ENCODE peak calls at places on chromosomes 13 and 19, in seven cellular contexts. One of them, this sample, is unnamed.

GRCh38 chr13:95492044-95492801 is 60.3 kb upstream of the CLDN10 start:
- DNase-seq in A549: peak
- DNase-seq in sigmoid colon: no peak
- DNase-seq in upper lobe of left lung: no peak
- DNase-seq in esophagus muscularis mucosa: no peak
- DNase-seq in stomach: peak
- DNase-seq in ovary: no peak
- DNase-seq in this sample: peak

GRCh38 chr19:53463263-53463662 is 4.3 kb upstream of the ZNF813 start:
- DNase-seq in A549: no peak
- DNase-seq in sigmoid colon: peak
- DNase-seq in upper lobe of left lung: peak
- DNase-seq in esophagus muscularis mucosa: no peak
- DNase-seq in stomach: no peak
- DNase-seq in ovary: peak
- DNase-seq in this sample: peak

GRCh38 chr19:687569-688166 is 7.6 kb downstream of the PRSS57 start:
- DNase-seq in A549: no peak
- DNase-seq in sigmoid colon: no peak
- DNase-seq in upper lobe of left lung: no peak
- DNase-seq in esophagus muscularis mucosa: no peak
- DNase-seq in stomach: no peak
- DNase-seq in ovary: no peak
- DNase-seq in this sample: no peak

GRCh38 chr13:62113145-62113544 is 697.5 kb upstream of the PCDH20 start:
- DNase-seq in A549: no peak
- DNase-seq in sigmoid colon: no peak
- DNase-seq in upper lobe of left lung: no peak
- DNase-seq in esophagus muscularis mucosa: no peak
- DNase-seq in stomach: no peak
- DNase-seq in ovary: no peak
- DNase-seq in this sample: no peak

GRCh38 chr19:50720181-50720920 is 749 bp upstream of the SHANK1 start:
- DNase-seq in A549: no peak
- DNase-seq in sigmoid colon: no peak
- DNase-seq in upper lobe of left lung: peak
- DNase-seq in esophagus muscularis mucosa: no peak
- DNase-seq in stomach: no peak
- DNase-seq in ovary: no peak
- DNase-seq in this sample: no peak

GRCh38 chr13:27338816-27339215 is 68.2 kb downstream of the RASL11A start:
- DNase-seq in A549: peak
- DNase-seq in sigmoid colon: no peak
- DNase-seq in upper lobe of left lung: no peak
- DNase-seq in esophagus muscularis mucosa: no peak
- DNase-seq in stomach: no peak
- DNase-seq in ovary: no peak
- DNase-seq in this sample: no peak

GRCh38 chr13:91328726-91329125 is 18.8 kb upstream of the MIR17HG start:
- DNase-seq in A549: no peak
- DNase-seq in sigmoid colon: no peak
- DNase-seq in upper lobe of left lung: no peak
- DNase-seq in esophagus muscularis mucosa: no peak
- DNase-seq in stomach: no peak
- DNase-seq in ovary: no peak
- DNase-seq in this sample: no peak

GRCh38 chr13:99071211-99071610 is 93.3 kb upstream of the DOCK9 start:
- DNase-seq in A549: no peak
- DNase-seq in sigmoid colon: no peak
- DNase-seq in upper lobe of left lung: no peak
- DNase-seq in esophagus muscularis mucosa: no peak
- DNase-seq in stomach: no peak
- DNase-seq in ovary: no peak
- DNase-seq in this sample: no peak

GRCh38 chr19:55454787-55455243 is 6.6 kb downstream of the ISOC2 start:
- DNase-seq in A549: peak
- DNase-seq in sigmoid colon: no peak
- DNase-seq in upper lobe of left lung: no peak
- DNase-seq in esophagus muscularis mucosa: no peak
- DNase-seq in stomach: no peak
- DNase-seq in ovary: no peak
- DNase-seq in this sample: no peak

GRCh38 chr19:35055715-35056179 is 14.2 kb downstream of the HPN start:
- DNase-seq in A549: peak
- DNase-seq in sigmoid colon: no peak
- DNase-seq in upper lobe of left lung: no peak
- DNase-seq in esophagus muscularis mucosa: no peak
- DNase-seq in stomach: no peak
- DNase-seq in ovary: no peak
- DNase-seq in this sample: no peak

GRCh38 chr13:38819053-38819452 is 132.2 kb downstream of the FREM2 start:
- DNase-seq in A549: no peak
- DNase-seq in sigmoid colon: peak
- DNase-seq in upper lobe of left lung: no peak
- DNase-seq in esophagus muscularis mucosa: no peak
- DNase-seq in stomach: peak
- DNase-seq in ovary: peak
- DNase-seq in this sample: no peak

GRCh38 chr13:60662595-60662994 is 265.6 kb downstream of the TDRD3 start:
- DNase-seq in A549: no peak
- DNase-seq in sigmoid colon: no peak
- DNase-seq in upper lobe of left lung: no peak
- DNase-seq in esophagus muscularis mucosa: no peak
- DNase-seq in stomach: no peak
- DNase-seq in ovary: no peak
- DNase-seq in this sample: no peak

GRCh38 chr13:113545931-113546516 is 38.5 kb upstream of the TFDP1 start:
- DNase-seq in A549: no peak
- DNase-seq in sigmoid colon: no peak
- DNase-seq in upper lobe of left lung: no peak
- DNase-seq in esophagus muscularis mucosa: no peak
- DNase-seq in stomach: no peak
- DNase-seq in ovary: no peak
- DNase-seq in this sample: peak

GRCh38 chr19:13150919-13151604 is 851 bp downstream of the IER2 start:
- DNase-seq in A549: no peak
- DNase-seq in sigmoid colon: no peak
- DNase-seq in upper lobe of left lung: peak
- DNase-seq in esophagus muscularis mucosa: no peak
- DNase-seq in stomach: no peak
- DNase-seq in ovary: peak
- DNase-seq in this sample: no peak

GRCh38 chr19:58563034-58563573 is 4.7 kb upstream of the UBE2M start:
- DNase-seq in A549: no peak
- DNase-seq in sigmoid colon: peak
- DNase-seq in upper lobe of left lung: no peak
- DNase-seq in esophagus muscularis mucosa: no peak
- DNase-seq in stomach: peak
- DNase-seq in ovary: peak
- DNase-seq in this sample: no peak

GRCh38 chr13:101925731-101926130 is 473.3 kb downstream of the ITGBL1 start:
- DNase-seq in A549: no peak
- DNase-seq in sigmoid colon: no peak
- DNase-seq in upper lobe of left lung: no peak
- DNase-seq in esophagus muscularis mucosa: no peak
- DNase-seq in stomach: no peak
- DNase-seq in ovary: no peak
- DNase-seq in this sample: no peak

GRCh38 chr19:37251308-37252229 is 33.6 kb downstream of the ZNF383 start:
- DNase-seq in A549: peak
- DNase-seq in sigmoid colon: peak
- DNase-seq in upper lobe of left lung: peak
- DNase-seq in esophagus muscularis mucosa: peak
- DNase-seq in stomach: peak
- DNase-seq in ovary: peak
- DNase-seq in this sample: peak

GRCh38 chr13:101942038-101942437 is 459.8 kb downstream of the FGF14 start:
- DNase-seq in A549: peak
- DNase-seq in sigmoid colon: no peak
- DNase-seq in upper lobe of left lung: no peak
- DNase-seq in esophagus muscularis mucosa: no peak
- DNase-seq in stomach: no peak
- DNase-seq in ovary: no peak
- DNase-seq in this sample: peak

GRCh38 chr13:94656766-94657165 is 55.1 kb downstream of the GPR180 start:
- DNase-seq in A549: peak
- DNase-seq in sigmoid colon: no peak
- DNase-seq in upper lobe of left lung: no peak
- DNase-seq in esophagus muscularis mucosa: no peak
- DNase-seq in stomach: no peak
- DNase-seq in ovary: no peak
- DNase-seq in this sample: no peak

GRCh38 chr19:2840794-2841790 is at the start of gene ZNF555:
- DNase-seq in A549: peak
- DNase-seq in sigmoid colon: peak
- DNase-seq in upper lobe of left lung: peak
- DNase-seq in esophagus muscularis mucosa: peak
- DNase-seq in stomach: peak
- DNase-seq in ovary: peak
- DNase-seq in this sample: peak
- TF ChIP-seq EP300 in A549: no peak
- TF ChIP-seq EP300 in sigmoid colon: no peak
- TF ChIP-seq EP300 in upper lobe of left lung: no peak
- TF ChIP-seq EP300 in esophagus muscularis mucosa: no peak
- TF ChIP-seq EP300 in stomach: peak
- TF ChIP-seq EP300 in ovary: peak
- TF ChIP-seq EP300 in this sample: no peak

GRCh38 chr13:48595330-48596127 is 58.2 kb upstream of the CYSLTR2 start:
- DNase-seq in A549: peak
- DNase-seq in sigmoid colon: peak
- DNase-seq in upper lobe of left lung: no peak
- DNase-seq in esophagus muscularis mucosa: peak
- DNase-seq in stomach: peak
- DNase-seq in ovary: peak
- DNase-seq in this sample: peak

GRCh38 chr13:48591889-48592725 is 59.2 kb upstream of the RCBTB2 start:
- DNase-seq in A549: no peak
- DNase-seq in sigmoid colon: no peak
- DNase-seq in upper lobe of left lung: no peak
- DNase-seq in esophagus muscularis mucosa: no peak
- DNase-seq in stomach: no peak
- DNase-seq in ovary: no peak
- DNase-seq in this sample: no peak

GRCh38 chr13:48594080-48594815 is 59.5 kb upstream of the CYSLTR2 start:
- DNase-seq in A549: no peak
- DNase-seq in sigmoid colon: no peak
- DNase-seq in upper lobe of left lung: no peak
- DNase-seq in esophagus muscularis mucosa: peak
- DNase-seq in stomach: no peak
- DNase-seq in ovary: no peak
- DNase-seq in this sample: no peak

GRCh38 chr13:48593551-48593950 is 60.2 kb upstream of the CYSLTR2 start:
- DNase-seq in A549: no peak
- DNase-seq in sigmoid colon: no peak
- DNase-seq in upper lobe of left lung: no peak
- DNase-seq in esophagus muscularis mucosa: peak
- DNase-seq in stomach: no peak
- DNase-seq in ovary: no peak
- DNase-seq in this sample: no peak

DNA sequence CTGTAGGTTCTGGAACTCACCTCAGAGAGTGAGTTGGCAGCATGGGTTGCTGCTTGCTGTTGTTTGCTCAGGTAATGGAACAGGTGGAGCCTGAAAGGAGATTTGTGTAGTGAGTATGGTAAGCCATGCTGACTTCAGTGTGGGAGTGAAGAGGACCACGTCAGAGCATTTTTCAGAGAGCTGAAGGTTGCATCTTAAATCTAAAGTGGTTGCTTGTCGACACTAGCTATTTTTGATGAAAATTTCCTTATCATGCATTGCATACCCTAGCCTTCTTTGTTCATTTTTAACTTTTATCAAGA is 57.6 kb upstream of the CYSLTR2 start:
- DNase-seq in A549: no peak
- DNase-seq in sigmoid colon: no peak
- DNase-seq in upper lobe of left lung: no peak
- DNase-seq in esophagus muscularis mucosa: peak
- DNase-seq in stomach: peak
- DNase-seq in ovary: no peak
- DNase-seq in this sample: no peak
- TF ChIP-seq EP300 in A549: no peak
- TF ChIP-seq EP300 in sigmoid colon: no peak
- TF ChIP-seq EP300 in upper lobe of left lung: no peak
- TF ChIP-seq EP300 in esophagus muscularis mucosa: no peak
- TF ChIP-seq EP300 in stomach: no peak
- TF ChIP-seq EP300 in ovary: no peak
- TF ChIP-seq EP300 in this sample: no peak

GRCh38 chr19:48719263-48720171 is at the start of gene MAMSTR:
- DNase-seq in A549: no peak
- DNase-seq in sigmoid colon: no peak
- DNase-seq in upper lobe of left lung: peak
- DNase-seq in esophagus muscularis mucosa: no peak
- DNase-seq in stomach: no peak
- DNase-seq in ovary: peak
- DNase-seq in this sample: no peak

GRCh38 chr19:48718711-48719231 is 754 bp downstream of the MAMSTR start:
- DNase-seq in A549: no peak
- DNase-seq in sigmoid colon: no peak
- DNase-seq in upper lobe of left lung: peak
- DNase-seq in esophagus muscularis mucosa: no peak
- DNase-seq in stomach: no peak
- DNase-seq in ovary: peak
- DNase-seq in this sample: no peak

GRCh38 chr19:48722196-48722708 is 2.7 kb upstream of the MAMSTR start:
- DNase-seq in A549: no peak
- DNase-seq in sigmoid colon: no peak
- DNase-seq in upper lobe of left lung: peak
- DNase-seq in esophagus muscularis mucosa: no peak
- DNase-seq in stomach: no peak
- DNase-seq in ovary: no peak
- DNase-seq in this sample: no peak

GRCh38 chr19:48720251-48720612 is 707 bp upstream of the MAMSTR start:
- DNase-seq in A549: no peak
- DNase-seq in sigmoid colon: no peak
- DNase-seq in upper lobe of left lung: no peak
- DNase-seq in esophagus muscularis mucosa: no peak
- DNase-seq in stomach: no peak
- DNase-seq in ovary: peak
- DNase-seq in this sample: no peak

GRCh38 chr19:48720613-48721296 is 1.2 kb upstream of the MAMSTR start:
- DNase-seq in A549: peak
- DNase-seq in sigmoid colon: peak
- DNase-seq in upper lobe of left lung: peak
- DNase-seq in esophagus muscularis mucosa: peak
- DNase-seq in stomach: peak
- DNase-seq in ovary: peak
- DNase-seq in this sample: peak
- TF ChIP-seq EP300 in A549: no peak
- TF ChIP-seq EP300 in sigmoid colon: no peak
- TF ChIP-seq EP300 in upper lobe of left lung: no peak
- TF ChIP-seq EP300 in esophagus muscularis mucosa: no peak
- TF ChIP-seq EP300 in stomach: no peak
- TF ChIP-seq EP300 in ovary: no peak
- TF ChIP-seq EP300 in this sample: no peak

DNA sequence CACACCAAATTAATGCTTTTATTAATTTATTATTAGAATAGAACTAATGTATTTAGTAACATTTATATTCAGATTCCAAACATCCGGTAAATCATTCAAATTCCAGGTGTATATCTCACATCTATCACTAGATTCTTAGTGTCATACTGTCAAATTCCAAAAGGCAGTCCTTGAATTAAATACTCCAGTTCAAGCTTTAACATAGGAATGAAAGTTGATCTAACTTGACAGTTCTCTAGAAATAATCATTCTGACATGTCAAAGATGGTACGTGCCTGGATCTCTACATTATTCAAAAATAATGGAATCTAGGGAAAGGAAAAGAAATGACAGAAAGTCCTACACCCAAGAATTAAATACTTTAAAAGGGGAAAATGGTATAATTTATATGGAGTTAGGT is 1161.5 kb downstream of the PCDH9 start:
- DNase-seq in A549: no peak
- DNase-seq in sigmoid colon: no peak
- DNase-seq in upper lobe of left lung: no peak
- DNase-seq in esophagus muscularis mucosa: no peak
- DNase-seq in stomach: no peak
- DNase-seq in ovary: no peak
- DNase-seq in this sample: no peak
- TF ChIP-seq EP300 in A549: no peak
- TF ChIP-seq EP300 in sigmoid colon: no peak
- TF ChIP-seq EP300 in upper lobe of left lung: no peak
- TF ChIP-seq EP300 in esophagus muscularis mucosa: no peak
- TF ChIP-seq EP300 in stomach: no peak
- TF ChIP-seq EP300 in ovary: no peak
- TF ChIP-seq EP300 in this sample: no peak